ENCODE peak calls at places on chromosomes 3 and 15, in seven cellular contexts. H, X, F, A, Y, G and S are unnamed samples.
A peak's percentile ranks its signal among the peaks of the same experiment; 100 is the strongest.

GRCh38 chr3:175255698-175256097 is 396.6 kb downstream of the NAALADL2 start:
- DNase-seq in A (peak; percentile 81), X (no peak), G (peak; percentile 71), F (no peak), Y (peak; percentile 70), H (no peak), S (peak; percentile 72)

GRCh38 chr3:13023251-13024055 is 49.8 kb downstream of the IQSEC1 start:
- DNase-seq in F (no peak), G (peak; percentile 74), H (no peak), X (peak; percentile 31), A (no peak), Y (no peak), S (no peak)

GRCh38 chr3:190644766-190645165 is 130.9 kb downstream of the IL1RAP start:
- DNase-seq in G (peak; percentile 89), A (peak; percentile 53), H (no peak), X (no peak), F (no peak), Y (peak; percentile 12), S (peak; percentile 68)

GRCh38 chr15:37902126-37902525 is 32.3 kb upstream of the TMCO5A start:
- DNase-seq in F (no peak), G (no peak), H (no peak), Y (no peak), A (no peak), X (no peak), S (no peak)

GRCh38 chr15:89971592-89971997 is 29.5 kb upstream of the ZNF710 start:
- DNase-seq in A (peak; percentile 18), Y (peak; percentile 60), F (no peak), H (no peak), G (peak; percentile 81), X (peak; percentile 73), S (no peak)

GRCh38 chr15:96462768-96463167 is 132.3 kb downstream of the NR2F2 start:
- DNase-seq in A (no peak), H (no peak), Y (peak; percentile 2), F (no peak), X (no peak), G (no peak), S (no peak)

GRCh38 chr3:113261996-113262665 is 50.8 kb downstream of the BOC start:
- DNase-seq in G (no peak), A (no peak), H (no peak), Y (peak; percentile 47), X (no peak), F (no peak), S (no peak)

GRCh38 chr15:28884151-28884940 is 1.4 kb upstream of the APBA2 start:
- DNase-seq in H (no peak), G (no peak), X (no peak), A (no peak), F (no peak), Y (no peak), S (no peak)

GRCh38 chr3:167738037-167738436 is 2.5 kb downstream of the SERPINI1 start:
- DNase-seq in X (no peak), G (no peak), Y (no peak), H (no peak), A (no peak), F (no peak), S (no peak)

GRCh38 chr3:156217674-156218352 is 97.4 kb downstream of the KCNAB1 start:
- DNase-seq in X (no peak), F (no peak), A (peak; percentile 24), Y (no peak), G (peak; percentile 94), H (no peak), S (peak; percentile 47)

GRCh38 chr3:128352326-128352725 is 114.4 kb downstream of the DNAJB8 start:
- DNase-seq in A (no peak), Y (no peak), H (no peak), G (peak; percentile 12), F (no peak), X (no peak), S (no peak)

GRCh38 chr15:80948651-80949292 is 40.8 kb downstream of the MESD start:
- DNase-seq in A (no peak), H (no peak), Y (no peak), X (no peak), F (no peak), G (no peak), S (no peak)

GRCh38 chr3:39358302-39358701 is 24.9 kb upstream of the SLC25A38 start:
- DNase-seq in F (no peak), G (no peak), Y (no peak), X (no peak), A (no peak), H (no peak), S (no peak)

GRCh38 chr15:92034227-92034626 is 180.7 kb downstream of the SLCO3A1 start:
- DNase-seq in A (no peak), H (no peak), Y (no peak), F (no peak), G (no peak), X (no peak), S (no peak)

GRCh38 chr15:66704783-66705113 is 2.7 kb downstream of the SMAD6 start:
- DNase-seq in G (no peak), F (no peak), X (no peak), Y (no peak), H (no peak), A (no peak), S (no peak)

GRCh38 chr3:45630325-45630724 is 35.8 kb downstream of the LIMD1 start:
- DNase-seq in X (no peak), A (no peak), H (no peak), F (no peak), G (no peak), Y (no peak), S (no peak)

GRCh38 chr3:198027045-198027798 is 67.2 kb downstream of the LMLN start:
- DNase-seq in H (no peak), X (no peak), Y (no peak), F (no peak), A (no peak), G (no peak), S (no peak)

GRCh38 chr15:62254137-62254934 is 89.3 kb upstream of the C2CD4B start:
- DNase-seq in F (peak; percentile 44), Y (peak; percentile 80), H (no peak), A (peak; percentile 18), X (peak; percentile 70), G (peak; percentile 75), S (no peak)

GRCh38 chr3:16529264-16529663 is 15.8 kb upstream of the RFTN1 start:
- DNase-seq in X (no peak), A (no peak), Y (no peak), G (no peak), H (no peak), F (no peak), S (no peak)

GRCh38 chr3:59341441-59341840 is 291.6 kb upstream of the CFAP20DC start:
- DNase-seq in A (no peak), Y (no peak), F (no peak), H (no peak), G (peak; percentile 13), X (no peak), S (no peak)

DNA sequence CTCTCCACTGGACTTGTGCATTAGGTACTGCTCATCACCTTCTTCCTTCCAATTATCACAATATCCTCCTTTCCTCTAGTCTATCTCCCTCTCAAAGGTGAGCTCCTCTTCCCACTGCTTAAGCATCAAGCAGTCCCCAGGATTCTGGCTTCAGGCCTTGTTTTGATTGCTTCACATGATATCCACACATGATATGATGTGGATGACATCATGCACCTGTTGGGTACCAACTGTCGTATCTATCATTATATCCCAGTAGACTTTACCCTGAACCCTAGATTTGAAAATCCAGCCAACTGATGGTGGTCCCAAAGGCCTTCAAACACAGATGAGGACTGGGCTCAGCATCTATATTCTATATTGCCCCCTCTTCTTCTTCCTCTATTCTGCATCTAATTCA is 104.9 kb downstream of the MFSD1 start:
- DNase-seq in X (no peak), A (no peak), Y (no peak), G (no peak), H (no peak), F (no peak), S (no peak)
- H3K4me3 ChIP-seq in X (no peak overlapping the region), A (no peak overlapping the region), Y (no peak overlapping the region), G (no peak overlapping the region), H (no peak overlapping the region), F (no peak overlapping the region), S (no peak overlapping the region)

GRCh38 chr3:129564981-129565644 is 22.1 kb downstream of the H1-8 start:
- DNase-seq in H (no peak), Y (no peak), X (no peak), F (no peak), G (peak; percentile 45), A (no peak), S (no peak)
- H3K4me3 ChIP-seq in H (no peak overlapping the region), Y (no peak overlapping the region), X (no peak overlapping the region), F (no peak overlapping the region), G (no peak overlapping the region), A (no peak overlapping the region), S (no peak overlapping the region)

DNA sequence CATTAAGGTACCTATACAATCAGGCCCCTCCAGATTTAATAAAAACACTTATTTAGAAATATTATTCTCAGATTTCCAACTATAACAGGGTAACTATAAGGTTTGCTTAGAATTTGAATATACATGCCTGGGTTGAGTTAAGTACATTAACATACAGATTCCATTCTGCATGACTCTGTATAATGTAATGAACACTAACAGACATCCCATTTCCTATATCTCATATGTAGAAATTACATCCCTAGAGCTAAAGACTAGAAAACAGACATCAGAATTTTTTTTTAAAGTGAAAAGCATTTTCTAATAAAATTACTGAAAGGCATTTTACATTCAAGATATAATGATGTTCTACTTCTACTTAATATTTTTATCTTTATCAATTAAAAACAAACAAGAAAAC is 162.4 kb downstream of the MECOM start:
- DNase-seq in X (no peak), G (no peak), F (no peak), Y (no peak), A (no peak), H (no peak), S (no peak)
- H3K4me3 ChIP-seq in X (no peak overlapping the region), G (no peak overlapping the region), F (no peak overlapping the region), Y (no peak overlapping the region), A (no peak overlapping the region), H (no peak overlapping the region), S (no peak overlapping the region)

DNA sequence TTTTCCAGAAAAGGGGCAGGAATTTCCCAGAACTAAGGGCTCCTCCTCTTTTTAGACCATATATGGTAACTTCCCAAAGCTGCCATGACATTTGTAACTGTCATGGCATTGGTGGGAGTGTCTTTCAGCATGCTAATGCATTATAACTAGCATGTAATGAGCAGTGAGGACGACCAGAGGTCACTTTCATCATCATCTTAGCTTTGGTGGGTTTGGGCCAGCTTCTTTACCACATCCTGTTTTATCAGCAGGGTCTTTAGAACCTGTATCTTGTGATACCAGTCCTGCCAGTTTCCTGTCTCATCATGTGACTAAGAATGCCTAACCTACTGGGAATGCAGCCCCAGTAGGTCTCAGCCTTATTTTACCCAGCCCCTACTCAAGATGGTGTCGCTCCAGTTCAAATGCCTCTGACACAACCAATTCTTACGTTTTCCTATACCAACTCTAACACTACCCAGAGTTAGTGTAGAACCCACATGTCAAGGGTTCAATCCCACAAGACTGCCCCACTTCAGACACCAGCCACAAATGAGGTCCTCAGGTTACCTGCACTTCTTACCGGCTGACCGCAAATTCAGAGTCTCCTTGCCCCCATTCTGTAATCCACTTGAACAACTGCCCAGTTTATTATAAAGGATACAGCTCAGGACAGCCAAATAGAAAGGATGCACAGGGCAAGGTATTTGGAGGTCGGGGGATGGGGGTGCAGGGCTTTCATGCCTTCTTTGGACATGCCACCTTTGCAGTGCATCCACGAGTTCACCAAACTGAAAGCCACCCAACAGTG is 17.7 kb downstream of the FOXB1 start:
- DNase-seq in F (no peak), A (no peak), X (no peak), G (peak; percentile 34), Y (no peak), H (no peak), S (no peak)
- H3K4me3 ChIP-seq in F (no peak overlapping the region), A (no peak overlapping the region), X (no peak overlapping the region), G (no peak overlapping the region), Y (no peak overlapping the region), H (no peak overlapping the region), S (no peak overlapping the region)